ENCODE peak calls at places on chromosomes 6 and 20, in five cellular contexts. G is H9, C is DND-41, D is MM.1S, L is hepatocyte. U is an unnamed sample.

GRCh38 chr20:40612247-40612646 is 76.8 kb downstream of the MAFB start:
- DNase-seq in C (no peak), L (no peak), D (no peak), G (no peak), U (no peak)

GRCh38 chr6:24899647-24900325 is 36.0 kb downstream of the RIPOR2 start:
- DNase-seq in G (no peak), L (no peak), D (no peak), C (no peak), U (no peak)

GRCh38 chr6:57257911-57258541 is 35.9 kb upstream of the RAB23 start:
- DNase-seq in D (no peak), C (no peak), G (no peak), L (no peak), U (peak; percentile 76)

GRCh38 chr20:49541733-49542513 is 26.0 kb downstream of the PTGIS start:
- DNase-seq in D (peak; percentile 78), G (peak; percentile 81), L (peak; percentile 85), C (peak; percentile 75), U (peak; percentile 93)

GRCh38 chr20:48880936-48881657 is 40.4 kb upstream of the ARFGEF2 start:
- DNase-seq in G (no peak), L (no peak), C (no peak), D (no peak), U (no peak)

GRCh38 chr6:34148864-34149810 is 3.2 kb upstream of the GRM4 start:
- DNase-seq in G (peak; percentile 34), L (no peak), D (peak; percentile 18), C (no peak), U (peak; percentile 84)

GRCh38 chr6:76861403-76861802 is 601.9 kb downstream of the HTR1B start:
- DNase-seq in C (no peak), G (peak; percentile 49), D (peak; percentile 30), L (peak; percentile 49), U (no peak)

GRCh38 chr20:18164356-18164755 is 26.7 kb downstream of the KAT14 start:
- DNase-seq in L (no peak), D (no peak), C (no peak), G (no peak), U (no peak)

GRCh38 chr20:38268115-38268514 is 7.6 kb upstream of the KIAA1755 start:
- DNase-seq in L (no peak), C (no peak), G (no peak), D (peak; percentile 7), U (no peak)

GRCh38 chr6:170260686-170261085 is 30.2 kb downstream of the DLL1 start:
- DNase-seq in G (no peak), D (no peak), L (no peak), C (no peak), U (no peak)

GRCh38 chr6:39934060-39934757 is at the start of gene MOCS1:
- DNase-seq in L (peak; percentile 83), G (peak; percentile 90), D (peak; percentile 52), C (no peak), U (peak; percentile 96)

GRCh38 chr20:22371843-22372242 is 212.5 kb downstream of the FOXA2 start:
- DNase-seq in D (peak; percentile 82), G (no peak), L (no peak), C (peak; percentile 39), U (no peak)

GRCh38 chr6:108874470-108875160 is 26.4 kb downstream of the ARMC2 start:
- DNase-seq in D (peak; percentile 84), C (no peak), G (no peak), L (peak; percentile 32), U (no peak)

GRCh38 chr6:134363323-134364039 is 45.6 kb upstream of the SGK1 start:
- DNase-seq in C (no peak), L (no peak), D (no peak), G (no peak), U (peak; percentile 93)

GRCh38 chr6:19879663-19880062 is 42.5 kb downstream of the ID4 start:
- DNase-seq in L (no peak), D (no peak), G (no peak), C (no peak), U (no peak)

GRCh38 chr6:27144740-27145079 is 102.8 kb upstream of the PRSS16 start:
- DNase-seq in C (peak; percentile 60), D (no peak), G (no peak), L (no peak), U (no peak)

GRCh38 chr6:5813625-5814027 is 193.1 kb downstream of the NRN1 start:
- DNase-seq in C (peak; percentile 27), D (peak; percentile 26), L (no peak), G (no peak), U (no peak)

GRCh38 chr6:45438849-45439406 is 61.2 kb upstream of the SUPT3H start:
- DNase-seq in G (no peak), L (no peak), C (peak; percentile 68), D (no peak), U (no peak)

GRCh38 chr6:130115036-130115435 is 96.7 kb downstream of the L3MBTL3 start:
- DNase-seq in C (no peak), L (no peak), D (no peak), G (no peak), U (no peak)

GRCh38 chr6:54037277-54037779 is 73.9 kb upstream of the MLIP start:
- DNase-seq in C (no peak), D (no peak), L (no peak), G (no peak), U (no peak)

GRCh38 chr20:44166477-44166876 is 20.5 kb downstream of the JPH2 start:
- DNase-seq in D (no peak), G (no peak), L (no peak), C (no peak), U (no peak)

GRCh38 chr6:128532110-128532509 is 11.7 kb upstream of the PTPRK start:
- DNase-seq in C (no peak), L (no peak), D (no peak), G (no peak), U (no peak)

GRCh38 chr20:43744121-43744520 is 17.3 kb upstream of the GTSF1L start:
- DNase-seq in C (no peak), G (no peak), D (no peak), L (peak; percentile 27), U (no peak)

GRCh38 chr20:22548040-22548439 is 36.3 kb downstream of the FOXA2 start:
- DNase-seq in L (no peak), G (no peak), D (no peak), C (no peak), U (no peak)

GRCh38 chr6:32081676-32082075 is 27.5 kb downstream of the TNXB start:
- DNase-seq in G (no peak), D (no peak), L (no peak), C (no peak), U (peak; percentile 70)

GRCh38 chr20:61126369-61127195 is 125.5 kb upstream of the CDH4 start:
- DNase-seq in C (no peak), D (no peak), L (no peak), G (no peak), U (no peak)

GRCh38 chr20:17442588-17442987 is 88.6 kb downstream of the BFSP1 start:
- DNase-seq in L (no peak), C (no peak), D (no peak), G (peak; percentile 49), U (no peak)

GRCh38 chr6:166830185-166830890 is 126.0 kb downstream of the RNASET2 start:
- DNase-seq in L (no peak), C (no peak), G (no peak), D (no peak), U (no peak)

GRCh38 chr6:128135325-128135724 is 234.5 kb upstream of the THEMIS start:
- DNase-seq in L (no peak), G (no peak), D (peak; percentile 61), C (no peak), U (no peak)

GRCh38 chr20:35901678-35902544 is 52.4 kb downstream of the SCAND1 start:
- DNase-seq in L (peak; percentile 27), G (no peak), C (no peak), D (no peak), U (peak; percentile 94)

GRCh38 chr6:159951772-159952171 is 17.1 kb upstream of the IGF2R start:
- DNase-seq in D (no peak), G (no peak), C (no peak), L (no peak), U (no peak)

GRCh38 chr6:15232836-15233510 is 12.9 kb upstream of the JARID2 start:
- DNase-seq in L (no peak), D (no peak), C (no peak), G (no peak), U (no peak)

GRCh38 chr6:6522709-6523108 is 65.8 kb upstream of the LY86 start:
- DNase-seq in L (no peak), C (no peak), G (no peak), D (no peak), U (no peak)

GRCh38 chr20:1626528-1627192 is 6.9 kb upstream of the SIRPB1 start:
- DNase-seq in G (no peak), C (no peak), L (peak; percentile 1), D (no peak), U (no peak)

GRCh38 chr6:112690497-112691202 is 343.5 kb downstream of the RFPL4B start:
- DNase-seq in C (no peak), G (no peak), L (no peak), D (no peak), U (peak; percentile 84)
- H2AFZ ChIP-seq in C (no peak overlapping the region), G (no peak overlapping the region), L (no peak overlapping the region), D (no peak overlapping the region), U (peak overlapping the region; percentile 71)

GRCh38 chr6:154514481-154514880 is 4.0 kb upstream of the CNKSR3 start:
- DNase-seq in D (no peak), C (no peak), L (no peak), G (no peak), U (peak; percentile 14)

GRCh38 chr6:154515808-154516207 is 5.3 kb upstream of the CNKSR3 start:
- DNase-seq in L (no peak), D (no peak), G (no peak), C (no peak), U (no peak)

GRCh38 chr6:154513601-154514320 is 3.3 kb upstream of the CNKSR3 start:
- DNase-seq in G (no peak), C (no peak), L (no peak), D (no peak), U (no peak)

GRCh38 chr6:154518386-154518785 is 7.9 kb upstream of the CNKSR3 start:
- DNase-seq in D (no peak), G (no peak), C (no peak), L (no peak), U (no peak)

GRCh38 chr6:154516276-154516675 is 5.8 kb upstream of the CNKSR3 start:
- DNase-seq in C (no peak), D (no peak), L (no peak), G (no peak), U (no peak)
- H2AFZ ChIP-seq in C (no peak overlapping the region), D (no peak overlapping the region), L (no peak overlapping the region), G (no peak overlapping the region), U (peak overlapping the region; percentile 92)

GRCh38 chr6:42507901-42508300 is 55.9 kb upstream of the UBR2 start:
- DNase-seq in D (no peak), C (no peak), L (peak; percentile 15), G (no peak), U (peak; percentile 54)
- H2AFZ ChIP-seq in D (no peak overlapping the region), C (no peak overlapping the region), L (no peak overlapping the region), G (no peak overlapping the region), U (no peak overlapping the region)

GRCh38 chr6:94498099-94498498 is 1078.7 kb upstream of the EPHA7 start:
- DNase-seq in G (no peak), D (no peak), L (no peak), C (no peak), U (no peak)

DNA sequence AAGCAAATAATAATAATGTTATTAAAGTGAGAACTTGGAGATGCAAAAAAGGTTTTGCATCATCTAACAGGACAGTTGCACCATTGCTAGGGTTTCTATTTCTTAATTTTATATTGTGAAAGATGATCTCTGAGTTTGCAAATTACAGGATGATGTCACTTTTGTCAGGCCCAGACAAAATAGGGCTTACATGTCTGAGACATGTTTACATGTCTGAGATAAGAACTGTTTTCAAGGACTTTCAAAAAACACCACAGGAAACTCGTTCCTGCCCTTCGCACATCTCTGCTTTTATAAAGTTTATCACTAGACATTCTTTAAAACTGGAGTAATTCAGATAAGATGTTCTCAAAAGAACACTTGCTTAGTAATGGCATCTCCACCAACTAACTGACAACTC is 1075.8 kb upstream of the MANEA start:
- DNase-seq in C (no peak), L (peak; percentile 47), D (no peak), G (no peak), U (no peak)
- H2AFZ ChIP-seq in C (no peak overlapping the region), L (no peak overlapping the region), D (no peak overlapping the region), G (no peak overlapping the region), U (no peak overlapping the region)

U was measured in osteoblast.